ENCODE peak calls at places on chromosomes 3 and 15, in six cellular contexts. U is stimulated activated CD4-positive, alpha-beta T cell treated with anti-CD3 and anti-CD28 coated beads, Interleukin-12 subunit alpha, Interleukin-12 subunit beta, amount 100 ng/mL, for 4 hours; V is right cardiac atrium; K is left lung; R is activated CD4-positive, alpha-beta memory T cell treated with anti-CD3 and anti-CD28 coated beads, Interleukin-2, amount 10 ng/mL, durations not matched to agents 7 days and 5 days; G is NCI-H1694 treated with DMSO at 0.1 percent for 48 hours. X is an unnamed sample.

GRCh38 chr3:62355703-62356102 is 17.6 kb downstream of the FEZF2 start:
- DNase-seq in U (no peak), V (no peak), K (no peak), R (no peak), G (no peak), X (no peak)

GRCh38 chr15:35362195-35362829 is 183.7 kb downstream of the DPH6 start:
- DNase-seq in U (no peak), V (no peak), K (no peak), R (no peak), G (no peak), X (no peak)

GRCh38 chr3:8856721-8857120 is 87.3 kb upstream of the OXTR start:
- DNase-seq in U (no peak), V (no peak), K (no peak), R (no peak), G (no peak), X (no peak)

GRCh38 chr3:192816274-192816853 is 89.0 kb upstream of the FGF12 start:
- DNase-seq in U (no peak), V (no peak), K (no peak), R (no peak), G (peak; percentile 43), X (no peak)

GRCh38 chr15:39585394-39585841 is 4.5 kb downstream of the THBS1 start:
- DNase-seq in U (no peak), V (no peak), K (no peak), R (no peak), G (peak; percentile 53), X (no peak)

GRCh38 chr3:125116311-125117069 is 60.7 kb upstream of the HEG1 start:
- DNase-seq in U (no peak), V (no peak), K (no peak), R (no peak), G (no peak), X (no peak)

GRCh38 chr3:26438325-26438940 is 184.1 kb upstream of the LRRC3B start:
- DNase-seq in U (no peak), V (no peak), K (no peak), R (no peak), G (no peak), X (no peak)

GRCh38 chr3:185175370-185175987 is 22.6 kb upstream of the C3orf70 start:
- DNase-seq in U (no peak), V (peak; percentile 79), K (peak; percentile 78), R (no peak), G (no peak), X (no peak)

GRCh38 chr15:79811406-79812405 is 85.1 kb downstream of the MTHFS start:
- DNase-seq in U (no peak), V (peak; percentile 76), K (peak; percentile 79), R (no peak), G (peak; percentile 59), X (no peak)

GRCh38 chr3:184234224-184234623 is 4.8 kb downstream of the VWA5B2 start:
- DNase-seq in U (no peak), V (peak; percentile 47), K (peak; percentile 85), R (no peak), G (no peak), X (no peak)

GRCh38 chr3:45565341-45565740 is 29.2 kb upstream of the LIMD1 start:
- DNase-seq in U (no peak), V (no peak), K (no peak), R (no peak), G (no peak), X (no peak)